ENCODE peak calls at places on chromosomes 2 and 18, in ten cellular contexts. T is Calu3; C is foreskin fibroblast; H is CD8-positive, alpha-beta T cell; L is heart right ventricle; N is esophagus squamous epithelium; G is GM10248; K is psoas muscle; F is AG09319; P is ovary. Q is an unnamed sample.

GRCh38 chr2:110716959-110717645 is 15.3 kb upstream of the ACOXL start:
- DNase-seq in P (no peak), H (no peak), F (no peak), L (no peak), C (peak; percentile 47), G (no peak), T (no peak), N (no peak), K (no peak), Q (no peak)

GRCh38 chr2:199704358-199705238 is 146.4 kb downstream of the FTCDNL1 start:
- DNase-seq in P (no peak), K (no peak), H (no peak), C (no peak), N (no peak), L (peak; percentile 5), G (peak; percentile 25), T (peak; percentile 61), F (peak; percentile 5), Q (no peak)

GRCh38 chr2:46980786-46981583 is 65.4 kb upstream of the MCFD2 start:
- DNase-seq in F (no peak), T (no peak), G (no peak), P (no peak), H (no peak), K (no peak), L (no peak), C (no peak), N (no peak), Q (no peak)

GRCh38 chr2:216839626-216840132 is 20.2 kb downstream of the TNP1 start:
- DNase-seq in N (no peak), G (no peak), L (no peak), T (no peak), P (no peak), K (no peak), C (no peak), H (no peak), F (no peak), Q (no peak)

GRCh38 chr2:224781400-224781799 is 65.2 kb upstream of the CCDC195 start:
- DNase-seq in P (no peak), L (no peak), T (no peak), F (no peak), K (no peak), N (no peak), H (no peak), G (no peak), C (no peak), Q (no peak)

GRCh38 chr2:160332318-160332717 is 132.2 kb upstream of the ITGB6 start:
- DNase-seq in H (no peak), C (no peak), F (no peak), L (peak; percentile 37), N (no peak), T (no peak), G (no peak), K (no peak), P (no peak), Q (no peak)

GRCh38 chr2:68774569-68775271 is 40.1 kb downstream of the ARHGAP25 start:
- DNase-seq in G (peak; percentile 89), C (no peak), L (peak; percentile 84), F (no peak), T (no peak), H (peak; percentile 58), K (peak; percentile 61), N (peak; percentile 22), P (peak; percentile 81), Q (no peak)

GRCh38 chr2:110904410-110905148 is 172.2 kb downstream of the ACOXL start:
- DNase-seq in G (no peak), L (no peak), C (no peak), K (no peak), P (no peak), F (no peak), N (no peak), T (no peak), H (no peak), Q (no peak)

GRCh38 chr18:22115573-22115972 is 53.8 kb upstream of the GATA6 start:
- DNase-seq in F (no peak), T (no peak), P (no peak), G (no peak), K (no peak), C (no peak), H (no peak), L (peak; percentile 8), N (no peak), Q (no peak)

GRCh38 chr2:236507393-236508085 is 62.1 kb upstream of the ACKR3 start:
- DNase-seq in P (peak; percentile 84), L (peak; percentile 19), H (peak; percentile 73), N (no peak), F (no peak), T (no peak), K (peak; percentile 41), C (no peak), G (peak; percentile 55), Q (no peak)

GRCh38 chr2:236670235-236670620 is 100.6 kb downstream of the ACKR3 start:
- DNase-seq in L (no peak), H (no peak), P (no peak), N (no peak), C (no peak), T (no peak), K (no peak), G (no peak), F (no peak), Q (no peak)

GRCh38 chr2:202426751-202427150 is 50.6 kb downstream of the BMPR2 start:
- DNase-seq in P (no peak), L (no peak), H (no peak), G (no peak), F (no peak), C (no peak), N (no peak), K (no peak), T (no peak), Q (no peak)

GRCh38 chr2:54555318-54555837 is 99.3 kb downstream of the SPTBN1 start:
- DNase-seq in L (no peak), T (peak; percentile 58), F (no peak), P (no peak), K (no peak), N (no peak), C (no peak), G (no peak), H (no peak), Q (no peak)

GRCh38 chr2:10504994-10505820 is 57.1 kb upstream of the ODC1 start:
- DNase-seq in T (no peak), G (no peak), N (no peak), K (no peak), P (no peak), L (no peak), H (no peak), C (no peak), F (no peak), Q (no peak)

GRCh38 chr2:70089220-70089945 is 2.1 kb downstream of the PCBP1 start:
- DNase-seq in K (peak; percentile 44), C (no peak), P (no peak), F (no peak), T (no peak), H (peak; percentile 40), N (no peak), L (peak; percentile 25), G (no peak), Q (no peak)

GRCh38 chr2:174053285-174053684 is 88.1 kb upstream of the SP3 start:
- DNase-seq in N (no peak), H (no peak), C (no peak), F (no peak), G (no peak), P (no peak), L (no peak), T (no peak), K (no peak), Q (no peak)

GRCh38 chr2:71126957-71127356 is 3.1 kb downstream of the MCEE start:
- DNase-seq in F (no peak), G (no peak), L (no peak), H (no peak), T (no peak), N (no peak), C (no peak), K (no peak), P (no peak), Q (no peak)

GRCh38 chr2:128596453-128597430 is 278.1 kb upstream of the HS6ST1 start:
- DNase-seq in N (no peak), T (no peak), H (no peak), G (no peak), F (no peak), L (no peak), P (peak; percentile 11), K (no peak), C (no peak), Q (no peak)
- TF ChIP-seq CTCF in N (no peak), T (no peak), H (no peak), G (no peak), F (no peak), L (no peak), P (no peak), K (no peak), C (no peak), Q (no peak)

GRCh38 chr18:79938196-79938595 is 13.3 kb downstream of the SLC66A2 start:
- DNase-seq in K (no peak), H (no peak), L (no peak), P (peak; percentile 4), N (no peak), T (no peak), C (no peak), G (no peak), F (no peak), Q (no peak)
- TF ChIP-seq CTCF in K (no peak), H (no peak), L (no peak), P (no peak), N (no peak), T (no peak), C (no peak), G (no peak), F (no peak), Q (no peak)

GRCh38 chr2:20177556-20178403 is 47.1 kb downstream of the SDC1 start:
- DNase-seq in G (no peak), C (no peak), H (no peak), L (no peak), T (no peak), N (no peak), K (no peak), F (no peak), P (no peak), Q (no peak)
- TF ChIP-seq CTCF in G (no peak), C (no peak), H (no peak), L (no peak), T (no peak), N (no peak), K (no peak), F (no peak), P (no peak), Q (no peak)

DNA sequence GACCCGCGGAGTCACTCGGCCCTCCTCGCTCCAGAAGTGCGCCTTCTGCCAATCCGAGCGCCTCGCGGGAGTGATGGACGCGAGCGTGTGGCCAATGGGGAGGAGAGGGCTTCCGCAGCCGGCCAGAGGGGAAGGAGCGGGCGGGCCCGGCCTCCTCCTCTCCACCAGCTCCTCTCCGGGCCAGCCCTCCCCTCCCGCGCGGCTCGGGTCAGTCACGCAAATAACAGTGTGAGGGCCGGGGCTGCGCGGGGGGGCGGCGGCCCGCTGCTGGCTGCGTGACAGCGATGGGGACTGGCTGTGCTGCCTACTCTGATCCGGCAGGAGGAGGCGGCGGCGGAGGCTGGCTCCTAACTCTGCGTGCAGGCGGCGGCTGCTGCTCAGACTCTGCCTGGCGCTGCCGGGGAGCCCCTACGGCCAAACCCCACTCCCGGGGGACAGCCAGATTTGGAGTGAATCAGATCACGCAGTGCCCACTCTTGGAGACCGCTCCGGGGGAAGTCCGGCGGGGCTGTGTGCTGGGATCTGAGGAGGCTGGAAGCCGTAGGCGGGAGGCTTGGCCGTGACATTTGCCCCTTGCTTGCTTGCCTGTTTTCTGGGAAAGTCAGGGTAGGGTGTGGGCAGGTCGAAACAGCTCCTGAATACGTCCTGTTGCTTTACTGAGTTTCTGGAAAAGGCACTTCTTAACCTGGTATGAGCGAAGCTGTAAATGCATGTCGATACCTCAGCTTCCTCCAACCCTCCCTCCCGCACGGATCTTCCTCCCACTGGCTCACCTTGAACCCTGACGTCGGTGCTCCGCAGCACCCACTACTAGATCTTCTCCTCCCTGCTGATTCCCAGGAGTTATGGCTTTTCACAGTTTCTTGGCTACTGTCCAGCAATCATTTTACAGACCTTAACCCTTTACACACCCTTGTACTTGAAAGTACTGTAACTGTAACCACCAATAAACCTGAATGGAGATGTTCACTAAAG is 97.9 kb upstream of the SERTAD2 start:
- DNase-seq in L (no peak), P (peak; percentile 99), T (peak; percentile 97), C (no peak), F (no peak), N (no peak), G (no peak), K (no peak), H (no peak), Q (peak; percentile 75)
- TF ChIP-seq CTCF in L (peak; percentile 39), P (peak; percentile 92), T (no peak), C (peak; percentile 40), F (peak; percentile 53), N (peak; percentile 48), G (peak; percentile 11), K (peak; percentile 54), H (peak; percentile 52), Q (no peak)